ENCODE peak calls at places on chromosomes 13 and 19, in seven cellular contexts. E is adrenal gland, N is brain microvascular endothelial cell, V is fibroblast of the aortic adventitia, S is epithelial cell of esophagus, Q is AG10803, M is fibroblast of lung. W is an unnamed sample.
A peak's percentile ranks its signal among the peaks of the same experiment; 100 is the strongest.

GRCh38 chr19:1862424-1863307 is 713 bp downstream of the KLF16 start:
- DNase-seq in Q (no peak), M (no peak), E (no peak), N (no peak), V (no peak), S (peak; percentile 51), W (no peak)

GRCh38 chr19:23917856-23918255 is 3.2 kb downstream of the ZNF726 start:
- DNase-seq in Q (no peak), E (no peak), V (no peak), N (no peak), M (no peak), S (peak; percentile 68), W (peak; percentile 47)

GRCh38 chr19:3471954-3472655 is 8.2 kb downstream of the SMIM24 start:
- DNase-seq in E (no peak), Q (no peak), N (no peak), M (no peak), S (no peak), V (no peak), W (no peak)

GRCh38 chr19:19028526-19028925 is 4.8 kb downstream of the SUGP2 start:
- DNase-seq in S (no peak), V (no peak), M (no peak), E (no peak), Q (no peak), N (no peak), W (no peak)

GRCh38 chr19:4557971-4558941 is 1.2 kb downstream of the SEMA6B start:
- DNase-seq in S (no peak), M (no peak), V (no peak), Q (no peak), E (no peak), N (no peak), W (peak; percentile 41)

GRCh38 chr19:13622727-13623126 is 116.4 kb upstream of the CACNA1A start:
- DNase-seq in E (no peak), M (no peak), V (no peak), S (no peak), N (no peak), Q (no peak), W (no peak)

GRCh38 chr13:74301200-74302063 is 167.2 kb upstream of the KLF12 start:
- DNase-seq in V (peak; percentile 16), Q (no peak), M (peak; percentile 33), S (no peak), N (peak; percentile 56), E (no peak), W (no peak)

GRCh38 chr19:5974721-5975387 is 3.1 kb downstream of the RANBP3 start:
- DNase-seq in N (no peak), E (no peak), Q (no peak), M (no peak), V (no peak), S (peak; percentile 46), W (no peak)

GRCh38 chr13:47310376-47310775 is 413.5 kb upstream of the HTR2A start:
- DNase-seq in S (peak; percentile 22), N (no peak), V (no peak), M (no peak), Q (no peak), E (no peak), W (no peak)

GRCh38 chr19:19654441-19654840 is 9.0 kb downstream of the ATP13A1 start:
- DNase-seq in N (no peak), M (no peak), S (no peak), V (no peak), Q (no peak), E (no peak), W (no peak)

GRCh38 chr19:44735011-44735410 is 13.5 kb upstream of the BCL3 start:
- DNase-seq in S (peak; percentile 67), E (no peak), M (peak; percentile 45), Q (no peak), N (no peak), V (no peak), W (no peak)

GRCh38 chr19:53365899-53366493 is 491 bp downstream of the ZNF525 start:
- DNase-seq in S (peak; percentile 37), Q (peak; percentile 15), E (peak; percentile 30), N (peak; percentile 27), V (no peak), M (no peak), W (no peak)

GRCh38 chr13:95481051-95481775 is 71.3 kb upstream of the CLDN10 start:
- DNase-seq in M (no peak), S (peak; percentile 25), E (peak; percentile 46), N (no peak), Q (no peak), V (peak; percentile 54), W (no peak)

GRCh38 chr13:95573226-95573625 is 20.7 kb downstream of the CLDN10 start:
- DNase-seq in N (no peak), V (peak; percentile 38), S (peak; percentile 89), Q (peak; percentile 13), E (peak; percentile 25), M (peak; percentile 27), W (no peak)

GRCh38 chr13:43494206-43494605 is 292.6 kb downstream of the ENOX1 start:
- DNase-seq in M (no peak), V (no peak), N (no peak), E (no peak), Q (no peak), S (peak; percentile 9), W (no peak)

GRCh38 chr13:45138282-45138681 is 18.0 kb downstream of the GTF2F2 start:
- DNase-seq in S (no peak), E (no peak), N (no peak), V (no peak), Q (no peak), M (peak; percentile 48), W (no peak)

GRCh38 chr13:79775830-79776229 is 294.9 kb downstream of the NDFIP2 start:
- DNase-seq in E (peak; percentile 17), S (peak; percentile 68), Q (peak; percentile 84), N (peak; percentile 77), V (peak; percentile 90), M (peak; percentile 83), W (peak; percentile 53)

GRCh38 chr19:50480281-50481111 is 3.8 kb upstream of the GARIN5A start:
- DNase-seq in E (no peak), Q (no peak), N (no peak), S (no peak), M (no peak), V (no peak), W (no peak)
- TF ChIP-seq CTCF in E (no peak), Q (no peak), N (no peak), S (no peak), M (no peak), V (no peak), W (no peak)

GRCh38 chr13:109869312-109870237 is 83.2 kb upstream of the IRS2 start:
- DNase-seq in N (peak; percentile 27), Q (peak; percentile 66), S (peak; percentile 30), E (peak; percentile 95), M (peak; percentile 70), V (peak; percentile 64), W (peak; percentile 93)
- H3K4me3 ChIP-seq in N (peak overlapping the region; percentile 38), Q (peak overlapping the region; percentile 55), S (peak overlapping the region; percentile 11), E (no peak overlapping the region), M (peak overlapping the region; percentile 35), V (peak overlapping the region; percentile 64), W (no peak overlapping the region)

GRCh38 chr13:28792992-28793391 is 27.1 kb upstream of the MTUS2 start:
- DNase-seq in M (peak; percentile 68), E (no peak), S (no peak), V (peak; percentile 90), Q (peak; percentile 93), N (peak; percentile 75), W (no peak)

GRCh38 chr13:28794370-28794769 is 25.8 kb upstream of the MTUS2 start:
- DNase-seq in M (no peak), Q (no peak), E (no peak), V (no peak), S (no peak), N (no peak), W (no peak)

DNA sequence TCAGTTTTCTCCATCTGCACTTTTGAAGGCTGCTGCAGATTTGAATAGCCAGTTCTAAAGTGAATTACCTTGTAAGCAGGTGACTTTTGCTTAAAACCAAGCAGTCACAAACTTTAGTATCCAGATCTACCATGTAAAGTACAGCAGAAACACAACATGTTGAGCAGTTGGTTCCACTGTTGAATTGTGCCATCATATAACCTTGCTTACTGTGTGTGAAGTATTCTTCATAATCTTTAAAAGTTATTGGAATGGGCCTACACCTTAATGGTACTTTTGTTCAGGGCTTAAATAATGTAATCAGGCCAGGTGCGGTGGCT is 23.2 kb upstream of the MTUS2 start:
- DNase-seq in N (no peak), V (no peak), Q (no peak), M (no peak), S (no peak), E (no peak), W (no peak)
- TF ChIP-seq CTCF in N (no peak), V (no peak), Q (no peak), M (no peak), S (no peak), E (no peak), W (no peak)

GRCh38 chr13:20945952-20946383 is 43.4 kb upstream of the XPO4 start:
- DNase-seq in S (no peak), M (peak; percentile 20), N (no peak), E (no peak), Q (no peak), V (no peak), W (peak; percentile 32)
- H3K4me3 ChIP-seq in S (no peak overlapping the region), M (no peak overlapping the region), N (peak overlapping the region; percentile 32), E (no peak overlapping the region), Q (peak overlapping the region; percentile 20), V (no peak overlapping the region), W (no peak overlapping the region)

GRCh38 chr19:55812449-55812848 is 19.4 kb downstream of the NLRP11 start:
- DNase-seq in N (no peak), Q (no peak), E (no peak), S (no peak), V (no peak), M (no peak), W (no peak)

GRCh38 chr19:55813906-55814305 is 17.9 kb downstream of the NLRP11 start:
- DNase-seq in V (no peak), M (no peak), N (no peak), S (no peak), Q (no peak), E (no peak), W (no peak)

GRCh38 chr19:55811340-55811739 is 20.5 kb downstream of the NLRP11 start:
- DNase-seq in M (no peak), N (no peak), Q (no peak), E (no peak), S (no peak), V (no peak), W (no peak)

GRCh38 chr19:55809381-55810058 is 22.3 kb downstream of the NLRP11 start:
- DNase-seq in V (peak; percentile 15), M (peak; percentile 6), N (peak; percentile 32), S (peak; percentile 38), Q (peak; percentile 30), E (peak; percentile 69), W (peak; percentile 79)
- TF ChIP-seq CTCF in V (no peak), M (no peak), N (peak; percentile 35), S (no peak), Q (no peak), E (peak; percentile 43), W (peak; percentile 48)

DNA sequence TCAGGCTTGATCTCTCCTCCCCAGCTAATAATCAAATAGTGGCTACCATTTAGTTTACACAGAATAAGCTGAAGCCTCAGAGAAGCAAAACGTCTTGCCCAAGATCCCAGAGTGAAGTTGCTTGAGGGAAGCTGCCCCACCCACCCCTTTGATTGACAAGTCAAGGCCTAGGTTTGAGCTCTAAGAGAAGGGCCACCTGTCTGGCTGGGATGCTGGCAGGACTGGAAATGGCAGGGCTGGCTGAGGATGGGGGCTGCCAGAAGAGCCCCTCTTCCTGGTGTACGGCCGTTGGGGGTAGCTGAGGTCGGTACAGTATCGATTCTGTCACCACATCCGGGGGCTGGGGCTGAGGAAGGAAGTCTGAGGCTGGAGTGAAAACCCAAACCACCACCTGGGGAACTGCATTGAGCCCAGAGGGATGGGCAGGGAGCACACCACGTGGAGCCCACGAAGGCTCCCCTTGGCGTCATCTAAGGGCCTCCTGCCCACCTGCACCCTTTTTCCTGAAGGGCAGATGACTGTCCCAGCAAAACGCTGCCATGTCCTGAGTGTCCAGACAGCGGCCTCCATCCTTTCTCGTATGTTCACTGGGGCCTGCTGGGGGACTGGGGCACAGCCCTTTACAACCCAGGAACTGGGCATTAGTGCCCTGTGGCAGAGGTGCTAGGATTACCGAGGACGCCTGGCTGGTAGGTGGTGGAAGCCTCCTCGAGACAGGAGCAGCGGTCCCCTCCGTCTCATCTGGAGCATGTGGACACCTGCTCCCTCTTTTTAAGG is 1.4 kb upstream of the PRKD2 start:
- DNase-seq in Q (no peak), N (no peak), V (no peak), S (peak; percentile 75), E (no peak), M (no peak), W (peak; percentile 61)
- H3K4me3 ChIP-seq in Q (no peak overlapping the region), N (no peak overlapping the region), V (no peak overlapping the region), S (no peak overlapping the region), E (no peak overlapping the region), M (no peak overlapping the region), W (no peak overlapping the region)

W was measured in body of pancreas.